ENCODE peak calls at places on chromosomes 6 and 20, in seven cellular contexts. S is effector memory CD4-positive, alpha-beta T cell; B is SK-N-SH; L is Peyer's patch; J is foreskin keratinocyte; V is adrenal gland; T is suprapubic skin. W is an unnamed sample.

GRCh38 chr6:78530208-78530607 is 337.1 kb upstream of the IRAK1BP1 start:
- DNase-seq in S (no peak), B (no peak), L (no peak), J (no peak), V (no peak), T (no peak), W (no peak)

GRCh38 chr6:163427498-163428254 is 13.2 kb downstream of the QKI start:
- DNase-seq in S (no peak), B (no peak), L (no peak), J (peak; percentile 62), V (no peak), T (no peak), W (no peak)

GRCh38 chr6:30212865-30213653 is at the start of gene TRIM26:
- DNase-seq in S (peak; percentile 97), B (peak; percentile 98), L (peak; percentile 97), J (peak; percentile 95), V (peak; percentile 98), T (peak; percentile 99), W (peak; percentile 94)

GRCh38 chr6:21386744-21387143 is 206.8 kb upstream of the SOX4 start:
- DNase-seq in S (no peak), B (no peak), L (no peak), J (peak; percentile 39), V (no peak), T (no peak), W (no peak)

GRCh38 chr20:41355192-41355591 is 11.4 kb downstream of the EMILIN3 start:
- DNase-seq in S (no peak), B (no peak), L (no peak), J (no peak), V (no peak), T (no peak), W (no peak)

GRCh38 chr6:167153523-167153959 is 4.2 kb downstream of the GPR31 start:
- DNase-seq in S (no peak), B (no peak), L (no peak), J (no peak), V (no peak), T (no peak), W (no peak)

GRCh38 chr6:154223296-154223695 is 133.3 kb downstream of the IPCEF1 start:
- DNase-seq in S (no peak), B (no peak), L (no peak), J (no peak), V (no peak), T (no peak), W (no peak)

GRCh38 chr6:1029196-1029595 is 282.7 kb upstream of the FOXQ1 start:
- DNase-seq in S (no peak), B (no peak), L (no peak), J (no peak), V (no peak), T (peak; percentile 26), W (no peak)

GRCh38 chr20:17621229-17621968 is 51.5 kb downstream of the DSTN start:
- DNase-seq in S (no peak), B (peak; percentile 3), L (no peak), J (no peak), V (peak; percentile 12), T (peak; percentile 67), W (no peak)

GRCh38 chr20:46999821-47000465 is 105.3 kb downstream of the EYA2 start:
- DNase-seq in S (no peak), B (no peak), L (no peak), J (no peak), V (no peak), T (no peak), W (no peak)

GRCh38 chr20:9154464-9155024 is 85.7 kb downstream of the PLCB4 start:
- DNase-seq in S (no peak), B (no peak), L (no peak), J (no peak), V (no peak), T (no peak), W (no peak)

GRCh38 chr6:45895569-45895968 is 120.1 kb downstream of the CLIC5 start:
- DNase-seq in S (no peak), B (no peak), L (no peak), J (no peak), V (no peak), T (no peak), W (no peak)

GRCh38 chr6:33431880-33432541 is 12.1 kb downstream of the SYNGAP1 start:
- DNase-seq in S (no peak), B (peak; percentile 16), L (no peak), J (no peak), V (no peak), T (no peak), W (no peak)

GRCh38 chr20:18588554-18589043 is 745 bp downstream of the DTD1 start:
- DNase-seq in S (no peak), B (peak; percentile 56), L (peak; percentile 47), J (no peak), V (no peak), T (no peak), W (no peak)

GRCh38 chr20:46583411-46584214 is 33.2 kb upstream of the OCSTAMP start:
- DNase-seq in S (no peak), B (no peak), L (no peak), J (no peak), V (no peak), T (peak; percentile 57), W (no peak)

GRCh38 chr6:33621396-33622388 is 570 bp downstream of the ITPR3 start:
- DNase-seq in S (peak; percentile 25), B (no peak), L (peak; percentile 72), J (no peak), V (no peak), T (no peak), W (peak; percentile 59)

GRCh38 chr6:103404799-103405198 is 1454.9 kb downstream of the HACE1 start:
- DNase-seq in S (no peak), B (no peak), L (no peak), J (no peak), V (no peak), T (no peak), W (no peak)

GRCh38 chr20:37692447-37693166 is 1.2 kb upstream of the CTNNBL1 start:
- DNase-seq in S (no peak), B (no peak), L (no peak), J (no peak), V (no peak), T (no peak), W (no peak)

GRCh38 chr6:44304282-44305199 is 8.6 kb downstream of the AARS2 start:
- DNase-seq in S (peak; percentile 20), B (peak; percentile 84), L (no peak), J (no peak), V (no peak), T (no peak), W (no peak)

GRCh38 chr6:11298651-11299420 is 66.4 kb upstream of the NEDD9 start:
- DNase-seq in S (no peak), B (no peak), L (no peak), J (no peak), V (no peak), T (no peak), W (no peak)

GRCh38 chr6:30926644-30927043 is 5.3 kb downstream of the SFTA2 start:
- DNase-seq in S (no peak), B (no peak), L (peak; percentile 66), J (peak; percentile 37), V (no peak), T (no peak), W (no peak)

GRCh38 chr6:16239090-16239797 is 857 bp downstream of the GMPR start:
- DNase-seq in S (no peak), B (peak; percentile 59), L (peak; percentile 64), J (no peak), V (peak; percentile 78), T (peak; percentile 86), W (peak; percentile 17)

GRCh38 chr6:16239798-16240123 is 1.4 kb downstream of the GMPR start:
- DNase-seq in S (no peak), B (no peak), L (no peak), J (no peak), V (no peak), T (no peak), W (no peak)

GRCh38 chr6:16243055-16243454 is 4.7 kb downstream of the GMPR start:
- DNase-seq in S (no peak), B (no peak), L (no peak), J (peak; percentile 75), V (no peak), T (no peak), W (no peak)

GRCh38 chr6:16240618-16241320 is 2.4 kb downstream of the GMPR start:
- DNase-seq in S (no peak), B (no peak), L (no peak), J (no peak), V (no peak), T (no peak), W (no peak)

DNA sequence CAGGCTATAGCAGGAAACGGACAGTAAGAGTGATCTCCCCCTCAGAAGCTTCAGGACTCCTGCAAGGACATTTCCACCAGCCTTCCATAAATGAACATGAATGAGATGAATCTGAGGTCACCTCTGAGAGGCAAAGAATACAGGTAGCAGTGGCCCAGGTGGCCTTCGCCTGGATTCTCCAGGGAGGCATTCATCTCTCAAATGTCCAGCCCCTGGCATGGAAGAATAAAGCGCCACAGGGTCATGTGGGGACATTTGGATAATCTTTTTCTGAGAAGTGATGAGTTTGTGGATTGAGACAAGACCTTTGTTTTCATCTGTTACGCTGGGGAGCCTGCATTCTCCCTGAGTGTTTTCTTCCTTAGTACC is 2.9 kb downstream of the GMPR start:
- DNase-seq in S (no peak), B (no peak), L (no peak), J (no peak), V (no peak), T (no peak), W (no peak)
- H3K4me1 ChIP-seq in S (no peaks in the 10 kb centered on the region), B (peaks cover 6% of the 10 kb centered on the region), L (peaks cover 14% of the 10 kb centered on the region), J (peaks cover 6% of the 10 kb centered on the region), V (peaks cover 30% of the 10 kb centered on the region), T (peaks cover 36% of the 10 kb centered on the region), W (peaks cover 6% of the 10 kb centered on the region)

GRCh38 chr20:49693435-49694171 is 20.1 kb downstream of the B4GALT5 start:
- DNase-seq in S (no peak), B (no peak), L (no peak), J (peak; percentile 71), V (no peak), T (no peak), W (no peak)

GRCh38 chr20:49695830-49696229 is 17.8 kb downstream of the B4GALT5 start:
- DNase-seq in S (no peak), B (no peak), L (no peak), J (no peak), V (no peak), T (no peak), W (no peak)

GRCh38 chr20:49692941-49693340 is 20.7 kb downstream of the B4GALT5 start:
- DNase-seq in S (no peak), B (no peak), L (no peak), J (no peak), V (no peak), T (no peak), W (no peak)

GRCh38 chr20:49696594-49696993 is 17.1 kb downstream of the B4GALT5 start:
- DNase-seq in S (no peak), B (no peak), L (no peak), J (no peak), V (no peak), T (no peak), W (no peak)

GRCh38 chr20:49694450-49695071 is 19.1 kb downstream of the B4GALT5 start:
- DNase-seq in S (no peak), B (no peak), L (no peak), J (no peak), V (no peak), T (no peak), W (no peak)
- H3K4me1 ChIP-seq in S (peaks cover 15% of the 10 kb centered on the region), B (peaks cover 15% of the 10 kb centered on the region), L (peaks cover 80% of the 10 kb centered on the region), J (peaks cover 49% of the 10 kb centered on the region), V (peaks cover 84% of the 10 kb centered on the region), T (peaks cover 38% of the 10 kb centered on the region), W (peaks cover 21% of the 10 kb centered on the region)

GRCh38 chr20:20685635-20686034 is 26.8 kb downstream of the RALGAPA2 start:
- DNase-seq in S (no peak), B (no peak), L (no peak), J (no peak), V (no peak), T (no peak), W (no peak)
- H3K4me1 ChIP-seq in S (no peaks in the 10 kb centered on the region), B (no peaks in the 10 kb centered on the region), L (peaks cover 12% of the 10 kb centered on the region), J (no peaks in the 10 kb centered on the region), V (peaks cover 14% of the 10 kb centered on the region), T (peaks cover 13% of the 10 kb centered on the region), W (no peaks in the 10 kb centered on the region)

GRCh38 chr20:19975901-19976300 is 41.3 kb upstream of the NAA20 start:
- DNase-seq in S (no peak), B (no peak), L (no peak), J (no peak), V (no peak), T (no peak), W (no peak)
- H3K4me1 ChIP-seq in S (peaks cover 16% of the 10 kb centered on the region), B (peaks cover 21% of the 10 kb centered on the region), L (peaks cover 16% of the 10 kb centered on the region), J (peaks cover 42% of the 10 kb centered on the region), V (peaks cover 47% of the 10 kb centered on the region), T (peaks cover 68% of the 10 kb centered on the region), W (peaks cover 11% of the 10 kb centered on the region)